ENCODE peak calls at places on chromosomes 4 and X, in eight cellular contexts. L, J, M, N, W, V, D and O are unnamed samples. For H3K27me3, the result is how much of the 10 kb centered on the place peaks cover.

GRCh38 chrX:95733426-95733825 is 951.2 kb upstream of the DIAPH2 start:
- DNase-seq in L (no peak), J (no peak), M (no peak), N (no peak), W (no peak), V (no peak), D (no peak), O (no peak)

GRCh38 chrX:154019061-154019621 is 561 bp downstream of the IRAK1 start:
- DNase-seq in L (no peak), J (no peak), M (peak), N (no peak), W (no peak), V (no peak), D (no peak), O (peak)

GRCh38 chrX:52346462-52347165 is 22.2 kb upstream of the XAGE2 start:
- DNase-seq in L (no peak), J (no peak), M (no peak), N (no peak), W (no peak), V (no peak), D (no peak), O (no peak)

GRCh38 chr4:70197842-70198241 is 2.3 kb downstream of the ODAM start:
- DNase-seq in L (no peak), J (no peak), M (peak), N (no peak), W (no peak), V (no peak), D (peak), O (no peak)

GRCh38 chrX:116749943-116750342 is 287.2 kb upstream of the CT83 start:
- DNase-seq in L (no peak), J (no peak), M (no peak), N (no peak), W (no peak), V (no peak), D (no peak), O (no peak)

GRCh38 chrX:102746134-102746584 is 25.6 kb downstream of the GPRASP3 start:
- DNase-seq in L (no peak), J (no peak), M (peak), N (peak), W (peak), V (peak), D (no peak), O (peak)

GRCh38 chr4:181365671-181366070 is 877.5 kb upstream of the TENM3 start:
- DNase-seq in L (no peak), J (no peak), M (no peak), N (no peak), W (no peak), V (no peak), D (no peak), O (peak)

GRCh38 chr4:16034010-16034829 is 49.6 kb downstream of the PROM1 start:
- DNase-seq in L (no peak), J (no peak), M (no peak), N (no peak), W (no peak), V (no peak), D (peak), O (no peak)

GRCh38 chr4:101458914-101459313 is 111.6 kb upstream of the PPP3CA start:
- DNase-seq in L (no peak), J (no peak), M (no peak), N (no peak), W (no peak), V (no peak), D (no peak), O (no peak)

GRCh38 chr4:153209410-153209809 is 5.2 kb downstream of the TRIM2 start:
- DNase-seq in L (no peak), J (no peak), M (no peak), N (no peak), W (no peak), V (no peak), D (peak), O (no peak)

GRCh38 chrX:154010330-154011087 is 9.2 kb downstream of the IRAK1 start:
- DNase-seq in L (no peak), J (no peak), M (no peak), N (peak), W (peak), V (no peak), D (peak), O (no peak)

DNA sequence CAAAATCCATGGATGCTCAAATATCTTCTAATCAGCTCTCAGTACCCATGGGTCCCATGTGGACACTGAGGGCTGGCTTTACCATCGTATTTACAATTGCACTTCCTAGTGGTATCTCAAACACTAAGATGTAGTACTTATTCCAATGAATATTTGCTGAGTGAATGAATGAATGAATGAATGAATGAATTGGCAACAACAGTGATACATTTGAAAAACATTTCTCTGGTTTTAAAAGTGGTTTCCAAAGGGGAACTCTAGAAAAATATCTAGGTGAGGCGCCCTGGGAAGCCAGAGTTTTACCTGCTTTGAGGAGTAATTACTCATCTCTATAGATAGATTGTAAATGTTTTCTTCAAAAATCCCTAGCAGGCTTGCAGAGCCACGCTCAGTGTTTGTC is 76.6 kb downstream of the CYTL1 start:
- DNase-seq in L (no peak), J (no peak), M (no peak), N (no peak), W (no peak), V (no peak), D (no peak), O (no peak)
- H3K27ac ChIP-seq in L (no peak), J (no peak), M (no peak), N (no peak), W (no peak), V (no peak), D (no peak), O (no peak)

DNA sequence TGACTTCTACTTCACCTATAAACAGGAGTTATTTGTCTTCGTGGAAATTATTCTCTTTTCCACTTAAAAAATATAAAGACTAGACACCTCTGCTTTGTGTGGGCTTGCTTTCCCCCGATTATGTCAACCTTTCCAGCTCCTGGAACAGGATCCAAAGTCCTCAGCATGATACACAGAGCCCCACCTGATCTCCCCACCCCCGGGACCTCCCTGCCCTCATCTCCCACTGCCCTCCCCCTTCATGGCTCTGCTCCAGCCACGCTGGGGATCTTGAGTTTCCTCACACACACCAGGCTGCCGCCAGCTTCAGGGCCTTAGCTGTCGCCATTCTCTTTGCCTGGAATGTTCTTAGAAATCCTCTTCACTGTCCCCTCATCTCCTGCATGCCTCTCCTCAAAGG is 55.3 kb downstream of the MBNL3 start:
- DNase-seq in L (no peak), J (no peak), M (no peak), N (no peak), W (no peak), V (no peak), D (peak), O (no peak)
- H3K27me3 ChIP-seq in L (under half), J (under half), M (under half), N (under half), W (under half), V (under half), D (under half), O (under half)

GRCh38 chrX:107712231-107713204 is 63.1 kb downstream of the TSC22D3 start:
- DNase-seq in L (no peak), J (peak), M (peak), N (peak), W (no peak), V (peak), D (no peak), O (no peak)
- TF ChIP-seq POLR2A in L (peak), J (no peak), M (peak), N (peak), W (no peak), V (peak), D (no peak), O (no peak)

DNA sequence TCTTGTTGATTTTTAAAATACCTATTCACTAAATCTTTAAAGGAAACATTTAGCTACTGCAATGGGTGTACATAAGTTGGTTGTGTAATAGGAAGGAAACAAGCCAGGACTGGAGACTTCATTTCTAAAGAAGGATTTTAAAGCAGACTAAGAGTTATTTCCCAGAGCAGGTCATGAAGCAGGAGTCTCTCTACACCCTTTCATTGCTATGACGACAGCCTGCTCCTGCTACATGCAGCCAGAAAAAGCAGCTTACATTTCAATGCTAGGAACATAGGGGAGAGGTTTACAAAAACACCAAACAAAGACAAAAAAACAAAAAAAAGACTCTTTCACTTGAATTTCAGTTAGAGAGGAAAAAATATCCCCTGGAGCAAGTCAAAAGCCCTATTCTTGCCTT is 3.5 kb downstream of the SPARCL1 start:
- DNase-seq in L (no peak), J (no peak), M (no peak), N (no peak), W (no peak), V (peak), D (no peak), O (no peak)
- H3K27ac ChIP-seq in L (peak), J (peak), M (peak), N (peak), W (peak), V (peak), D (no peak), O (peak)

DNA sequence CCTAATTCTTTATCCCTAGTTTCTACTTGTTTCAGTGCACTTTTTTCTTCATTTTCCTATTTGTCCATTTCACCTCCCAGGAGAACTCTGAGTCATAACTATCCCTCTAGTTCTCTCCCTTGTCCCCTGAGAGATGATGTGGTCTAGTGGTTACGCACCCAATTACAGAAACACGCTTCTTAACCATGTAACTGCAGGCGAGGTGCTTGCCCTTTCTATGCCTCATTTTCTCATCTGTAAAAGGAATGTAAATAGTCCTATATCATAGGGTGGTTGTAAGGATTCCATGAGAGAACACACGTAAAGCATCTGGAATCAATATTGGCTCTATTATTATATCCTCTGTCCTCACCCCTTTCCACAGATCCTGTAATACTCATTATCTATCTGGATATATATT is 8.7 kb upstream of the GRPR start:
- DNase-seq in L (no peak), J (no peak), M (no peak), N (no peak), W (no peak), V (no peak), D (no peak), O (no peak)
- H3K27me3 ChIP-seq in L (under half), J (under half), M (under half), N (under half), W (under half), V (under half), D (under half), O (under half)

DNA sequence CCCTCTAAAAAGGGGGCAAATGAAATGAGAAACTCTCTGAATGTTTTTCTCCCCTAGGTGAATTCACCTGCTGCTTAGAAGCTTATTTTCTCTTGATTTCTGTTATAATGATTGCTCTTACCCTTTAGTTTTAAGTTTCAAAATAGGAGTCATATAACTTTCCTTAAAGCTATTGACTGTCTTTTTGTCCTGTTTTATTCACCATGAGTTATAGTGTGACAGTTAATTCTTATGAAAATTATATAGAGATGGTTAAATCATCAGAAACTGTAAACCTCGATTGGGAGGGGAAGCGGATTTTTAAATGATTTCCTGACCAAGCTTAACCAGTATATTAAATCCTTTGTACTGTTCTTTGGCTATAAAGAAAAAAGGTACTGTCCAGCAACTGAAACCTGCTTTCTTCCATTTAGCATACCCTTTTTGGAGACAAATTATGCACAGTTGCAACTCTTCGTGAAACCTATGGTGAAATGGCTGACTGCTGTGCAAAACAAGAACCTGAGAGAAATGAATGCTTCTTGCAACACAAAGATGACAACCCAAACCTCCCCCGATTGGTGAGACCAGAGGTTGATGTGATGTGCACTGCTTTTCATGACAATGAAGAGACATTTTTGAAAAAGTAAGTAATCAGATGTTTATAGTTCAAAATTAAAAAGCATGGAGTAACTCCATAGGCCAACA is 4.2 kb downstream of the ALB start:
- DNase-seq in L (no peak), J (no peak), M (no peak), N (no peak), W (no peak), V (no peak), D (no peak), O (no peak)
- TF ChIP-seq POLR2A in L (no peak), J (no peak), M (no peak), N (no peak), W (no peak), V (no peak), D (peak), O (no peak)